ENCODE peak calls at places on chromosome 21, in four cellular contexts. P, Y, F and R are unnamed samples.

GRCh38 chr21:37849703-37850102 is 66.6 kb downstream of the KCNJ6 start:
- DNase-seq in F (no peak), P (no peak), Y (no peak), R (no peak)

GRCh38 chr21:39976805-39977204 is 109.6 kb downstream of the PCP4 start:
- DNase-seq in P (no peak), Y (no peak), F (no peak), R (no peak)

GRCh38 chr21:25639167-25639921 is at the start of gene JAM2:
- DNase-seq in P (peak), Y (no peak), F (no peak), R (peak)

GRCh38 chr21:35217504-35218060 is 168.5 kb upstream of the RUNX1 start:
- DNase-seq in F (no peak), Y (peak), P (no peak), R (no peak)

GRCh38 chr21:28447453-28447852 is 545.2 kb downstream of the LTN1 start:
- DNase-seq in P (no peak), Y (no peak), F (no peak), R (no peak)

GRCh38 chr21:31293986-31294385 is 50.1 kb downstream of the TIAM1 start:
- DNase-seq in Y (no peak), P (no peak), F (no peak), R (no peak)

GRCh38 chr21:31917108-31917507 is 44.3 kb downstream of the HUNK start:
- DNase-seq in P (no peak), Y (no peak), F (no peak), R (no peak)

GRCh38 chr21:42679982-42680330 is 26.5 kb downstream of the PDE9A start:
- DNase-seq in Y (no peak), P (no peak), F (no peak), R (no peak)

GRCh38 chr21:30463713-30464112 is 16.5 kb downstream of the KRTAP19-1 start:
- DNase-seq in P (no peak), F (no peak), Y (no peak), R (no peak)

GRCh38 chr21:25859264-25859931 is 124.6 kb downstream of the GABPA start:
- DNase-seq in Y (no peak), P (no peak), F (no peak), R (no peak)

GRCh38 chr21:39938086-39938611 is 70.9 kb downstream of the PCP4 start:
- DNase-seq in F (no peak), Y (no peak), P (no peak), R (no peak)

GRCh38 chr21:34147835-34148804 is 74.7 kb downstream of the MRPS6 start:
- DNase-seq in F (no peak), Y (no peak), P (no peak), R (no peak)

GRCh38 chr21:39000496-39000895 is 182.8 kb downstream of the PSMG1 start:
- DNase-seq in F (no peak), P (no peak), Y (no peak), R (no peak)

GRCh38 chr21:24290151-24290833 is 1317.0 kb downstream of the MRPL39 start:
- DNase-seq in F (no peak), P (no peak), Y (no peak), R (no peak)

GRCh38 chr21:34698270-34699015 is 29.6 kb downstream of the CLIC6 start:
- DNase-seq in Y (no peak), F (no peak), P (no peak), R (no peak)

GRCh38 chr21:38486221-38486620 is 12.1 kb downstream of the ERG start:
- DNase-seq in F (no peak), Y (no peak), P (no peak), R (no peak)

GRCh38 chr21:29261555-29262540 is 36.9 kb upstream of the BACH1 start:
- DNase-seq in Y (no peak), F (no peak), P (no peak), R (no peak)

GRCh38 chr21:34989337-34990151 is 59.6 kb downstream of the RUNX1 start:
- DNase-seq in F (no peak), P (no peak), Y (no peak), R (no peak)

GRCh38 chr21:31279986-31280385 is 64.1 kb downstream of the TIAM1 start:
- DNase-seq in P (no peak), F (no peak), Y (no peak), R (no peak)

GRCh38 chr21:42865361-42866160 is 13.8 kb downstream of the WDR4 start:
- DNase-seq in F (no peak), P (no peak), Y (no peak), R (no peak)

GRCh38 chr21:37915941-37916794 is at the start of gene KCNJ6:
- DNase-seq in Y (no peak), P (peak), F (no peak), R (peak)

GRCh38 chr21:34907783-34908423 is 141.2 kb downstream of the RUNX1 start:
- DNase-seq in P (no peak), F (no peak), Y (no peak), R (no peak)

GRCh38 chr21:42834730-42835191 is 44.6 kb downstream of the WDR4 start:
- DNase-seq in F (no peak), P (peak), Y (no peak), R (no peak)

GRCh38 chr21:35753308-35753707 is 307.0 kb downstream of the SETD4 start:
- DNase-seq in F (no peak), Y (no peak), P (no peak), R (no peak)

GRCh38 chr21:39022035-39022900 is 161.0 kb downstream of the PSMG1 start:
- DNase-seq in P (no peak), Y (no peak), F (no peak), R (no peak)

GRCh38 chr21:23398726-23399125 is 2208.6 kb downstream of the MRPL39 start:
- DNase-seq in F (no peak), Y (no peak), P (no peak), R (no peak)

GRCh38 chr21:35227774-35228173 is 178.7 kb upstream of the RUNX1 start:
- DNase-seq in Y (no peak), P (no peak), F (no peak), R (no peak)

GRCh38 chr21:26965091-26965566 is 1.8 kb downstream of the ADAMTS5 start:
- DNase-seq in F (no peak), Y (no peak), P (no peak), R (no peak)

GRCh38 chr21:35635261-35635660 is 425.1 kb downstream of the SETD4 start:
- DNase-seq in Y (no peak), P (no peak), F (no peak), R (no peak)

GRCh38 chr21:35046880-35047229 is 2.2 kb downstream of the RUNX1 start:
- DNase-seq in Y (peak), F (no peak), P (no peak), R (no peak)

GRCh38 chr21:35457097-35457496 is 408.0 kb upstream of the RUNX1 start:
- DNase-seq in P (no peak), F (no peak), Y (no peak), R (no peak)

GRCh38 chr21:39696620-39697019 is 48.4 kb upstream of the IGSF5 start:
- DNase-seq in Y (no peak), P (no peak), F (no peak), R (no peak)

GRCh38 chr21:35611752-35612151 is 448.6 kb downstream of the SETD4 start:
- DNase-seq in Y (no peak), P (no peak), F (no peak), R (no peak)

GRCh38 chr21:39348355-39349210 is at the start of gene HMGN1:
- DNase-seq in P (peak), F (peak), Y (peak), R (peak)

GRCh38 chr21:30340714-30341573 is 3.5 kb upstream of the KRTAP27-1 start:
- DNase-seq in P (peak), F (no peak), Y (peak), R (peak)

GRCh38 chr21:43372663-43373386 is 54.1 kb downstream of the SIK1 start:
- DNase-seq in Y (no peak), P (no peak), F (no peak), R (no peak)

GRCh38 chr21:35045539-35046222 is 3.4 kb downstream of the RUNX1 start:
- DNase-seq in Y (no peak), F (no peak), P (no peak), R (no peak)

GRCh38 chr21:42704861-42705260 is 51.4 kb downstream of the PDE9A start:
- DNase-seq in P (no peak), Y (no peak), F (no peak), R (no peak)

DNA sequence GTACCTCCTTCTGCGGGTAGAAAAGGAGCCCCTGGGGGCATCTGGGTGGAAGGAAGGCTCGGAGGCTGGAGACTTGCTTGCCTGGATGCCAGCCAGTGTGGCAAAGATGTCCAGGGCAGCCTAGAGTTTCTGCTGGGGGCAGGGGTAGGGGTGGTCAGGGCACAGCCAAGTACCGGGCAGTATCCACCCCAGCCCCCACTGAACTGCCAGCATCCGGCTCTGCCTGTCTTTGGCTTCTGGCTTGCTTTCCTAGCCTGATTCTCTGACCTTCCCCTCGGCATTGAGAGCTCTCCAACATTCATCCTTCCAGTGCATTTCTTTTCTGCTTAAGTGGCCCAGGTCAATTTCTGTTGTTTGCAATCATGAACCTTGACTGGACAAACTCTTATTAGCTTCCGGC is 117.0 kb downstream of the HLCS start:
- DNase-seq in P (no peak), F (no peak), Y (no peak), R (no peak)
- TF ChIP-seq BHLHE40 in P (no peak), F (no peak), Y (no peak), R (no peak)

GRCh38 chr21:32956257-32956656 is 69.5 kb upstream of the OLIG2 start:
- DNase-seq in Y (no peak), P (no peak), F (no peak), R (no peak)
- TF ChIP-seq SP1 in Y (no peak), P (no peak), F (no peak), R (no peak)

GRCh38 chr21:41620982-41621381 is 113.0 kb upstream of the TMPRSS2 start:
- DNase-seq in F (no peak), Y (no peak), P (no peak), R (no peak)
- TF ChIP-seq BHLHE40 in F (no peak), Y (no peak), P (no peak), R (no peak)

GRCh38 chr21:20994790-20995189 is 3.4 kb upstream of the NCAM2 start:
- DNase-seq in Y (no peak), F (no peak), P (no peak), R (no peak)
- TF ChIP-seq SP1 in Y (no peak), F (no peak), P (no peak), R (no peak)

GRCh38 chr21:14741237-14741636 is 195.1 kb upstream of the SAMSN1 start:
- DNase-seq in F (no peak), P (no peak), Y (no peak), R (no peak)

GRCh38 chr21:14739590-14739989 is 193.5 kb upstream of the SAMSN1 start:
- DNase-seq in Y (no peak), F (no peak), P (no peak), R (no peak)

GRCh38 chr21:14740116-14740515 is 194.0 kb upstream of the SAMSN1 start:
- DNase-seq in Y (no peak), F (no peak), P (no peak), R (no peak)

GRCh38 chr21:14742119-14742518 is 196.0 kb upstream of the SAMSN1 start:
- DNase-seq in F (no peak), Y (no peak), P (no peak), R (no peak)

DNA sequence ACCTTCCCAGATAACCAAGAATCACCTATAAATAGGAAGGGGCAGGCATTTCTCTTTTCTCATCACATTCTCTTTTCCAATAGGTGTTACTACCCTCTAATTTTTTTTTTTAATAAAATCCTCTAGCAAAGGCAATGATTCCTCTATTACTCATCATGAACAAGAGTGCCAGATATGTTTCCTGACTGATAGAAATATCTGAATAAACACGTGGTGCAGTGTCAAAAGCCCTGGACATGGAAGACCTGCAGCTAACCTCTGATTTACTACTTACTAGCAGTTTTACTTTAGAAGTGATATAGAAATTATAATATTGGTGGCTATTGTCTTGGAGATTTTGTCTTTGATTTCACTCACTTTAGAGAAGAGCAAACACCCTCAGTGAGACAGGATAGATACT is 194.6 kb upstream of the SAMSN1 start:
- DNase-seq in P (no peak), Y (no peak), F (no peak), R (no peak)
- TF ChIP-seq BHLHE40 in P (no peak), Y (no peak), F (no peak), R (no peak)

GRCh38 chr21:45990741-45991605 is 9.4 kb downstream of the COL6A1 start:
- DNase-seq in F (no peak), P (no peak), Y (no peak), R (no peak)
- TF ChIP-seq SP1 in F (no peak), P (no peak), Y (no peak), R (no peak)

DNA sequence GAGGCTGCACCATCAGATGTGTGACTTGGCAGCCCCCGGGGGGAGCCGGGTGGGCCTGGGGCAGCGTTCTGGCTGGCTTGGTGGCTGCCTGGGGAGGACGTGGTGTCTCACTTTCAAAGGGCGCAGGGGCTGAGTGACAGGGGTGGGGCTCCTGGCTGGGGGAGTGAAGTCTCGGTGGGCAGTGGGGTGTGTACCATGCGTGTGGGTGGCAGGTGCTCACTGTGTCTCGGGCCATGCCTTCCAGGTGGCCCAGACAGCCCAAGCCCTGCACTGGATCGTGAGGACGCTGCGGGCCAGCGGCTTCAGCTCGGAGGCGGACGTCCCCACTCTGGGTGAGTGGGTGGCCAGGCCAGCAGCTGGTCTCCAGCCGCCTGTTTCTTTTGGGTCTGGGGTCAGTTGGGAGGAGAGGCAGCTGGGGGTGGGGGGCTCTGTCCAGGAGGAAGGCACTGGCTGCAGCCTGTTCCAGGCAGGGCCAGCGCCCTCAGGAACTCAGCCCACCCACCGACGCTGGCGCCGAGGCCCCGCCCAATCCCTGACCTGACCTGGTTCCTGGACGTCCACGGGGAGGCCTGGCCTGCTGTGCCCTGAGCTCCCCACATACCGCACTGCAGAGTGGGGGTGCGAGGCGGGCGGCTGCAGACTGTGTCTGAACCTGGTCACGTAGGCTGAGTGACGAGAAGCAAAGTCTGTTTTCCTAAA is 30.6 kb upstream of the LRRC3 start:
- DNase-seq in F (no peak), P (no peak), Y (no peak), R (no peak)
- TF ChIP-seq BHLHE40 in F (no peak), P (no peak), Y (no peak), R (no peak)